ENCODE peak calls at places on chromosomes 3 and 15, in nine cellular contexts. One of them, this sample, is unnamed.

GRCh38 chr3:171458857-171459129 is 1.4 kb downstream of the TNIK start:
- DNase-seq in spleen: no peak
- DNase-seq in gastrocnemius medialis: peak; percentile 6
- DNase-seq in upper lobe of left lung: no peak
- DNase-seq in sigmoid colon: no peak
- DNase-seq in tibial nerve: no peak
- DNase-seq in heart left ventricle: no peak
- DNase-seq in stomach: no peak
- DNase-seq in A549: no peak
- DNase-seq in this sample: no peak

GRCh38 chr3:72234394-72234793 is 449.4 kb upstream of the PROK2 start:
- DNase-seq in A549: no peak
- DNase-seq in heart left ventricle: no peak
- DNase-seq in upper lobe of left lung: no peak
- DNase-seq in tibial nerve: no peak
- DNase-seq in sigmoid colon: no peak
- DNase-seq in spleen: no peak
- DNase-seq in stomach: no peak
- DNase-seq in gastrocnemius medialis: peak; percentile 57
- DNase-seq in this sample: no peak

GRCh38 chr15:88636039-88636438 is 2.8 kb upstream of the ISG20 start:
- DNase-seq in A549: peak; percentile 52
- DNase-seq in stomach: peak; percentile 88
- DNase-seq in sigmoid colon: no peak
- DNase-seq in heart left ventricle: no peak
- DNase-seq in upper lobe of left lung: no peak
- DNase-seq in gastrocnemius medialis: no peak
- DNase-seq in tibial nerve: no peak
- DNase-seq in spleen: peak; percentile 88
- DNase-seq in this sample: no peak

GRCh38 chr3:127779747-127780146 is 42.6 kb downstream of the MGLL start:
- DNase-seq in tibial nerve: no peak
- DNase-seq in stomach: no peak
- DNase-seq in A549: peak; percentile 45
- DNase-seq in upper lobe of left lung: no peak
- DNase-seq in spleen: peak; percentile 15
- DNase-seq in gastrocnemius medialis: no peak
- DNase-seq in sigmoid colon: no peak
- DNase-seq in heart left ventricle: no peak
- DNase-seq in this sample: no peak

GRCh38 chr3:128435058-128435457 is 31.6 kb downstream of the DNAJB8 start:
- DNase-seq in gastrocnemius medialis: no peak
- DNase-seq in heart left ventricle: no peak
- DNase-seq in A549: no peak
- DNase-seq in upper lobe of left lung: no peak
- DNase-seq in tibial nerve: no peak
- DNase-seq in spleen: no peak
- DNase-seq in stomach: peak; percentile 76
- DNase-seq in sigmoid colon: no peak
- DNase-seq in this sample: no peak

GRCh38 chr3:70880416-70880815 is 568.0 kb upstream of the MDFIC2 start:
- DNase-seq in heart left ventricle: no peak
- DNase-seq in A549: no peak
- DNase-seq in upper lobe of left lung: no peak
- DNase-seq in stomach: no peak
- DNase-seq in gastrocnemius medialis: no peak
- DNase-seq in spleen: no peak
- DNase-seq in sigmoid colon: no peak
- DNase-seq in tibial nerve: no peak
- DNase-seq in this sample: no peak

GRCh38 chr3:71658131-71658530 is 67.1 kb downstream of the EIF4E3 start:
- DNase-seq in A549: peak; percentile 28
- DNase-seq in stomach: peak; percentile 98
- DNase-seq in spleen: no peak
- DNase-seq in gastrocnemius medialis: peak; percentile 35
- DNase-seq in sigmoid colon: peak; percentile 97
- DNase-seq in heart left ventricle: peak; percentile 87
- DNase-seq in tibial nerve: peak; percentile 61
- DNase-seq in upper lobe of left lung: no peak
- DNase-seq in this sample: peak; percentile 95

GRCh38 chr15:88542342-88542733 is 4.1 kb downstream of the DET1 start:
- DNase-seq in gastrocnemius medialis: no peak
- DNase-seq in stomach: no peak
- DNase-seq in upper lobe of left lung: no peak
- DNase-seq in spleen: no peak
- DNase-seq in A549: no peak
- DNase-seq in heart left ventricle: no peak
- DNase-seq in sigmoid colon: peak; percentile 79
- DNase-seq in tibial nerve: no peak
- DNase-seq in this sample: no peak

GRCh38 chr3:66017084-66017990 is 21.4 kb downstream of the MAGI1 start:
- DNase-seq in tibial nerve: no peak
- DNase-seq in upper lobe of left lung: peak; percentile 41
- DNase-seq in heart left ventricle: no peak
- DNase-seq in stomach: no peak
- DNase-seq in A549: peak; percentile 25
- DNase-seq in gastrocnemius medialis: no peak
- DNase-seq in sigmoid colon: no peak
- DNase-seq in spleen: no peak
- DNase-seq in this sample: no peak

GRCh38 chr3:11539677-11540076 is 104.0 kb downstream of the VGLL4 start:
- DNase-seq in sigmoid colon: peak; percentile 59
- DNase-seq in heart left ventricle: peak; percentile 52
- DNase-seq in gastrocnemius medialis: no peak
- DNase-seq in spleen: no peak
- DNase-seq in tibial nerve: no peak
- DNase-seq in A549: no peak
- DNase-seq in upper lobe of left lung: no peak
- DNase-seq in stomach: no peak
- DNase-seq in this sample: no peak
- TF ChIP-seq CTCF in sigmoid colon: no peak
- TF ChIP-seq CTCF in heart left ventricle: no peak
- TF ChIP-seq CTCF in gastrocnemius medialis: no peak
- TF ChIP-seq CTCF in spleen: no peak
- TF ChIP-seq CTCF in tibial nerve: no peak
- TF ChIP-seq CTCF in A549: no peak
- TF ChIP-seq CTCF in upper lobe of left lung: no peak
- TF ChIP-seq CTCF in stomach: no peak
- TF ChIP-seq CTCF in this sample: no peak

GRCh38 chr15:47570451-47570850 is 146.9 kb upstream of the SEMA6D start:
- DNase-seq in stomach: no peak
- DNase-seq in spleen: no peak
- DNase-seq in A549: no peak
- DNase-seq in gastrocnemius medialis: no peak
- DNase-seq in tibial nerve: no peak
- DNase-seq in upper lobe of left lung: peak; percentile 48
- DNase-seq in sigmoid colon: no peak
- DNase-seq in heart left ventricle: no peak
- DNase-seq in this sample: no peak
- TF ChIP-seq POLR2A in stomach: no peak
- TF ChIP-seq POLR2A in spleen: no peak
- TF ChIP-seq POLR2A in A549: no peak
- TF ChIP-seq POLR2A in gastrocnemius medialis: no peak
- TF ChIP-seq POLR2A in tibial nerve: no peak
- TF ChIP-seq POLR2A in upper lobe of left lung: no peak
- TF ChIP-seq POLR2A in sigmoid colon: no peak
- TF ChIP-seq POLR2A in heart left ventricle: no peak
- TF ChIP-seq POLR2A in this sample: no peak

DNA sequence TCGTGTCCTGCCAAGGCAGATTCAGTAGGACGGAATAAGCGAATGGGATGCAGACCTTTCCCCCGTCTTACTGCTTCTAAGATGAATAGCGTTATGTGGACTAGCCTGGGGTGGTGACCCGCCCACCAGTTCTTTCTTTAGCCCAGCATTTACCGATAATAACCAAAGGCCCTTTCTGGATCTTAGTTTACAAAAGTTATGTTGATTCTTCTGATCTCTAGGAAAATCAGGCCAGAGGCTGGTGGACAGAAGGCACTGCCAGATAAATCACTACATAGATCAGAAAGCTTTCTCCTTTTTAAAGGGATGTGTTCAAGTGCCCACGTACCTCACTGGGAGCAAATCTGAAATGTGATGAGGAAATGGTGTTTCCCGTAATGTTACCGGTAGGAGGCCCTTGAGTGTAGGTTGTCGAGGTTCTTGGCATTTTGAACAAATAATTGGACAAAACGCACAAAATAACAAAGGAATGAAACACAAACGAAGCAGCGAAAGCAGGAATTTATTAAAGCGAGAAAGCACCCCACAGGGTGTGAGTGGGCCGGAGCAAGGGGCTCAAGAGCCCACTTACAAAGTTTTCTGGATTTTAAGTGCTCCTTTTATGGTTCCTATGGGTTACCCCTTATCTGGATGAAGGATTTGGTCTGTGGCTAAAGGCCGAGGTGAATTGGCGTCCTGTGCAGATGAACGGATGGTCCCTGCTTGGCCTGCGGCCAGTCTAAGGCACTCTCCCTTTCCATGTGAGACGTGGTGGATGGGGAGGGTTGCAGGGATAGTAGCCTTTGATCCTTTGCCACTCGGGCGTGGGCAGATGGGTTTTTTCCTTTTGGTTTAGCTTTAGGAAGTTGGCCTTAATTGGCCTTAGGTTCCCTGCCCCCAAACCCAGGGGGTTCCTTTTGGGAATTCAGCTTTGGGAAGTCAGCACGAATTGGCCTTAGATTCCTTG is 977 bp downstream of the SNX1 start:
- DNase-seq in gastrocnemius medialis: no peak
- DNase-seq in A549: peak; percentile 49
- DNase-seq in heart left ventricle: no peak
- DNase-seq in sigmoid colon: no peak
- DNase-seq in spleen: no peak
- DNase-seq in upper lobe of left lung: no peak
- DNase-seq in tibial nerve: no peak
- DNase-seq in stomach: no peak
- DNase-seq in this sample: no peak
- TF ChIP-seq CTCF in gastrocnemius medialis: no peak
- TF ChIP-seq CTCF in A549: no peak
- TF ChIP-seq CTCF in heart left ventricle: no peak
- TF ChIP-seq CTCF in sigmoid colon: no peak
- TF ChIP-seq CTCF in spleen: no peak
- TF ChIP-seq CTCF in upper lobe of left lung: no peak
- TF ChIP-seq CTCF in tibial nerve: no peak
- TF ChIP-seq CTCF in stomach: no peak
- TF ChIP-seq CTCF in this sample: no peak

GRCh38 chr3:182980204-182981037 is at the start of gene DCUN1D1:
- DNase-seq in stomach: peak; percentile 93
- DNase-seq in A549: peak; percentile 77
- DNase-seq in spleen: peak; percentile 98
- DNase-seq in heart left ventricle: peak; percentile 97
- DNase-seq in sigmoid colon: peak; percentile 94
- DNase-seq in upper lobe of left lung: peak; percentile 99
- DNase-seq in tibial nerve: peak; percentile 75
- DNase-seq in gastrocnemius medialis: peak; percentile 79
- DNase-seq in this sample: peak; percentile 97
- TF ChIP-seq POLR2A in stomach: no peak
- TF ChIP-seq POLR2A in A549: peak; percentile 72
- TF ChIP-seq POLR2A in spleen: peak; percentile 48
- TF ChIP-seq POLR2A in heart left ventricle: no peak
- TF ChIP-seq POLR2A in sigmoid colon: no peak
- TF ChIP-seq POLR2A in upper lobe of left lung: no peak
- TF ChIP-seq POLR2A in tibial nerve: peak; percentile 66
- TF ChIP-seq POLR2A in gastrocnemius medialis: peak; percentile 78
- TF ChIP-seq POLR2A in this sample: no peak

DNA sequence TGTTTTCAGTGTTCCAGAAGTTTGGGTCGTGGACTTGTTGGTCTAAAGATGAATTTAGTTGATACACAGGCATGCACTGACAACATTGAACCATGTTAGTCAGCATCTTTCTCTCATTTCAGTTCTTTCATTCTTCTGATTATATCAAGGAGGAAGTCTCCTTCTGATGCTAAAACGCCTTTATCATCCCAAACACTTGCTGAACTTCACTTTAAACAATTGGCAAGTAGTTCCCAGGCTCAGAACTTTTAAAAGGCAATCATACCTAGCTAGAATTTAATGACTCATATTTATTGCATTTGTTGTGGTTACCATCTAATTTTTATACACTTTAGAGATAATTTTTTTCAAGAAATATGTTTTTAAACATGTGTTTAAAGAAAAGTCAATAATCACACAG is 15.9 kb downstream of the LMCD1 start:
- DNase-seq in tibial nerve: no peak
- DNase-seq in A549: no peak
- DNase-seq in spleen: no peak
- DNase-seq in gastrocnemius medialis: no peak
- DNase-seq in sigmoid colon: no peak
- DNase-seq in heart left ventricle: no peak
- DNase-seq in upper lobe of left lung: no peak
- DNase-seq in stomach: no peak
- DNase-seq in this sample: no peak
- TF ChIP-seq CTCF in tibial nerve: no peak
- TF ChIP-seq CTCF in A549: no peak
- TF ChIP-seq CTCF in spleen: no peak
- TF ChIP-seq CTCF in gastrocnemius medialis: no peak
- TF ChIP-seq CTCF in sigmoid colon: no peak
- TF ChIP-seq CTCF in heart left ventricle: no peak
- TF ChIP-seq CTCF in upper lobe of left lung: no peak
- TF ChIP-seq CTCF in stomach: no peak
- TF ChIP-seq CTCF in this sample: no peak

GRCh38 chr3:64408770-64409169 is 183.5 kb upstream of the PRICKLE2 start:
- DNase-seq in tibial nerve: no peak
- DNase-seq in sigmoid colon: no peak
- DNase-seq in upper lobe of left lung: no peak
- DNase-seq in stomach: no peak
- DNase-seq in heart left ventricle: no peak
- DNase-seq in gastrocnemius medialis: no peak
- DNase-seq in spleen: no peak
- DNase-seq in A549: no peak
- DNase-seq in this sample: no peak

GRCh38 chr3:64414043-64414442 is 188.8 kb upstream of the PRICKLE2 start:
- DNase-seq in spleen: no peak
- DNase-seq in heart left ventricle: no peak
- DNase-seq in gastrocnemius medialis: no peak
- DNase-seq in tibial nerve: no peak
- DNase-seq in A549: no peak
- DNase-seq in stomach: no peak
- DNase-seq in upper lobe of left lung: no peak
- DNase-seq in sigmoid colon: no peak
- DNase-seq in this sample: no peak

GRCh38 chr3:64411101-64411500 is 185.8 kb upstream of the PRICKLE2 start:
- DNase-seq in upper lobe of left lung: no peak
- DNase-seq in stomach: no peak
- DNase-seq in tibial nerve: no peak
- DNase-seq in gastrocnemius medialis: no peak
- DNase-seq in spleen: no peak
- DNase-seq in heart left ventricle: no peak
- DNase-seq in sigmoid colon: no peak
- DNase-seq in A549: no peak
- DNase-seq in this sample: no peak

GRCh38 chr3:64405211-64405818 is 180.0 kb upstream of the PRICKLE2 start:
- DNase-seq in A549: no peak
- DNase-seq in sigmoid colon: no peak
- DNase-seq in spleen: no peak
- DNase-seq in tibial nerve: no peak
- DNase-seq in upper lobe of left lung: no peak
- DNase-seq in heart left ventricle: no peak
- DNase-seq in stomach: no peak
- DNase-seq in gastrocnemius medialis: no peak
- DNase-seq in this sample: no peak

DNA sequence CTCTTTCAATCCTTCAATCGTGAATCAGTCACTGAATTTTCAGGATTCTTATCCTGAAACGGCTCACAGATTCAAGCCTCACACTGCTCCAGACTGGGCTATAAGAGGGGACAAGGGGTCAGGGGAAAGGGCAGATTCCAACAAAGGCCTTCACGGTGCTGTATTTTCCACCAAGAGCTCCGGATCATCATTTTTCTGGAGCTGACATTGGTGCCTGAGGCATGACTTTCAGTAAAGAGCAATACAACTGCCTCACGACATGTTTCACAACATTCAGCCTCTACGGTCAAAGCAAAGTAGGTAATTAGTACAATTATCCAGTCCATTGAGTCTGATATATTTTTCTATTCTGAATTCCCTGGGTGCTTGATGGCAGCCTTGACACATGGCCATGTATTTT is 185.0 kb upstream of the PRICKLE2 start:
- DNase-seq in gastrocnemius medialis: no peak
- DNase-seq in tibial nerve: no peak
- DNase-seq in sigmoid colon: no peak
- DNase-seq in upper lobe of left lung: no peak
- DNase-seq in stomach: no peak
- DNase-seq in A549: no peak
- DNase-seq in heart left ventricle: no peak
- DNase-seq in spleen: no peak
- DNase-seq in this sample: no peak
- TF ChIP-seq POLR2A in gastrocnemius medialis: no peak
- TF ChIP-seq POLR2A in tibial nerve: no peak
- TF ChIP-seq POLR2A in sigmoid colon: no peak
- TF ChIP-seq POLR2A in upper lobe of left lung: no peak
- TF ChIP-seq POLR2A in stomach: no peak
- TF ChIP-seq POLR2A in A549: no peak
- TF ChIP-seq POLR2A in heart left ventricle: no peak
- TF ChIP-seq POLR2A in spleen: no peak
- TF ChIP-seq POLR2A in this sample: no peak